ENCODE peak calls at places on chromosomes 1 and 21, in five cellular contexts. V is lower lobe of right lung, Q is breast epithelium, M is GM12865, U is pancreas. B is an unnamed sample.

GRCh38 chr1:26014179-26014578 is 7.4 kb upstream of the EXTL1 start:
- DNase-seq in M (no peak), Q (no peak), V (no peak), U (no peak), B (no peak)

GRCh38 chr1:224687465-224687864 is 71.3 kb downstream of the CNIH3 start:
- DNase-seq in Q (no peak), M (no peak), U (no peak), V (no peak), B (no peak)

GRCh38 chr21:29678616-29679015 is 261.2 kb downstream of the GRIK1 start:
- DNase-seq in V (no peak), M (no peak), U (no peak), Q (no peak), B (no peak)

GRCh38 chr21:36723371-36723881 is 24.5 kb downstream of the SIM2 start:
- DNase-seq in V (no peak), M (no peak), Q (peak; percentile 44), U (no peak), B (no peak)

GRCh38 chr1:109454497-109455133 is 11.7 kb upstream of the SYPL2 start:
- DNase-seq in V (no peak), U (no peak), M (no peak), Q (no peak), B (no peak)

GRCh38 chr1:93051961-93052360 is 27.1 kb upstream of the MTF2 start:
- DNase-seq in Q (no peak), V (no peak), U (no peak), M (no peak), B (no peak)

GRCh38 chr1:98107256-98107655 is 186.4 kb upstream of the DPYD start:
- DNase-seq in M (no peak), U (no peak), V (no peak), Q (no peak), B (no peak)

GRCh38 chr21:17462276-17462981 is 50.4 kb upstream of the CXADR start:
- DNase-seq in V (no peak), M (no peak), Q (no peak), U (peak; percentile 83), B (no peak)

GRCh38 chr1:85502625-85503083 is 37.7 kb upstream of the DDAH1 start:
- DNase-seq in V (no peak), U (peak; percentile 29), Q (no peak), M (peak; percentile 45), B (no peak)

GRCh38 chr1:1435911-1436633 is 582 bp downstream of the VWA1 start:
- DNase-seq in U (peak; percentile 80), M (no peak), Q (no peak), V (no peak), B (no peak)

GRCh38 chr21:20701235-20701634 is 297.0 kb upstream of the NCAM2 start:
- DNase-seq in U (no peak), Q (no peak), V (no peak), M (no peak), B (no peak)

GRCh38 chr1:179599623-179600249 is 8.1 kb downstream of the TDRD5 start:
- DNase-seq in Q (no peak), V (no peak), M (peak; percentile 21), U (no peak), B (no peak)

GRCh38 chr1:26758358-26758757 is 29.4 kb upstream of the PIGV start:
- DNase-seq in U (no peak), V (no peak), M (no peak), Q (no peak), B (no peak)

GRCh38 chr1:239008568-239008967 is 377.8 kb upstream of the CHRM3 start:
- DNase-seq in M (no peak), V (no peak), U (no peak), Q (no peak), B (no peak)

GRCh38 chr1:91900538-91900937 is 14.6 kb upstream of the TGFBR3 start:
- DNase-seq in M (no peak), Q (no peak), U (no peak), V (no peak), B (no peak)

GRCh38 chr1:18256318-18257235 is 149.0 kb downstream of the IGSF21 start:
- DNase-seq in V (peak; percentile 50), M (peak; percentile 42), U (peak; percentile 85), Q (peak; percentile 66), B (no peak)

GRCh38 chr21:43196789-43197188 is 28.0 kb downstream of the CRYAA start:
- DNase-seq in M (no peak), V (no peak), U (no peak), Q (peak; percentile 75), B (peak; percentile 79)

GRCh38 chr1:77300566-77300965 is 18.7 kb downstream of the AK5 start:
- DNase-seq in M (no peak), V (no peak), Q (no peak), U (no peak), B (no peak)

GRCh38 chr1:227805606-227806197 is 9.8 kb upstream of the PRSS38 start:
- DNase-seq in Q (no peak), U (no peak), M (no peak), V (no peak), B (no peak)

GRCh38 chr1:96236156-96236739 is 485.3 kb upstream of the PTBP2 start:
- DNase-seq in U (no peak), Q (no peak), V (no peak), M (peak; percentile 47), B (no peak)
- TF ChIP-seq CTCF in U (peak; percentile 30), Q (peak; percentile 69), V (peak; percentile 64), M (peak; percentile 28), B (peak; percentile 59)

DNA sequence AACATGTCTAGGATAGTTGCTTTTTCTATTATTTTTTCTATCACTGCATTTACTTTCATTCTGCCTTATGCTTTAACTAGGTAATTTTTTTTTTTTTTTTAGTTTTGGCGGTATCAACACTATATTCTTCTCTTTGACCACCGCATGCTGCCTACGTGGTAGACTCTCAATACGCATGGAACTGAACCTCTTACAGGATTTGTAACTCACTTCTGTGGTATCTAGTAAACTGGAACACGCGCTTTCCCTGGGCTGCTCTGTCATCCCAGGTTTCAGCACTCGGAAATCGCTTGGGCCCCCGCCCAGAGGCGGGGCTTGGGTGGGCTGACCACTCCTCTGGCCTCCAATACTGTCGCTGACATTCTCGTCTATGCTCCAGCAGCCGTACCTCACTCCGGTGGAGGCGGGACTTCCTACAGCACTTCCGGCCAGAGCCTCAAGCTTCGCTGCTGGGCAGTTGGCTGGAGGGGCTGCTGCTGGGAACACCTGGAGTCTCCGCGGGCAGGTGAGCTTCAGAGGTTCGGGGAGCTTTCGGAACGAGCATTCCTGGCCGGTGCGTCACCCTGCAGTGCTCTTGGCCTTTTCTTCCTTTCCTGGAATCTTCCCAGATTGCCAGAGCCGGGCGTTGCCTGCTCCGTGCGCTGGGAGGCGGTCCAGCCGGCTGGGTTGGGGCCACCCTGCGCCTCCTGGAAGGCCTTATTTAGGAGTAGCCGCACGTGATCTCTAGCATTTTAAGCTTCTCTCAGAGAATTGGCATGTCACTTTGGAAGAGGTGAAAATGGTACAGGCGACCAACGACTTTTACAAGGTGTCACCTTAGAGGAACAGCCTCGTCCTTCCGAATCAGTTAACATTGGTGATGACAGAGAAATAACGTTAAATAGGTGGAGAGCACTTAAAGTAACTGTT is at the start of gene TBCE:
- DNase-seq in Q (peak; percentile 93), M (peak; percentile 96), U (peak; percentile 98), V (peak; percentile 99), B (peak; percentile 96)
- TF ChIP-seq CTCF in Q (no peak), M (no peak), U (no peak), V (peak; percentile 12), B (no peak)

DNA sequence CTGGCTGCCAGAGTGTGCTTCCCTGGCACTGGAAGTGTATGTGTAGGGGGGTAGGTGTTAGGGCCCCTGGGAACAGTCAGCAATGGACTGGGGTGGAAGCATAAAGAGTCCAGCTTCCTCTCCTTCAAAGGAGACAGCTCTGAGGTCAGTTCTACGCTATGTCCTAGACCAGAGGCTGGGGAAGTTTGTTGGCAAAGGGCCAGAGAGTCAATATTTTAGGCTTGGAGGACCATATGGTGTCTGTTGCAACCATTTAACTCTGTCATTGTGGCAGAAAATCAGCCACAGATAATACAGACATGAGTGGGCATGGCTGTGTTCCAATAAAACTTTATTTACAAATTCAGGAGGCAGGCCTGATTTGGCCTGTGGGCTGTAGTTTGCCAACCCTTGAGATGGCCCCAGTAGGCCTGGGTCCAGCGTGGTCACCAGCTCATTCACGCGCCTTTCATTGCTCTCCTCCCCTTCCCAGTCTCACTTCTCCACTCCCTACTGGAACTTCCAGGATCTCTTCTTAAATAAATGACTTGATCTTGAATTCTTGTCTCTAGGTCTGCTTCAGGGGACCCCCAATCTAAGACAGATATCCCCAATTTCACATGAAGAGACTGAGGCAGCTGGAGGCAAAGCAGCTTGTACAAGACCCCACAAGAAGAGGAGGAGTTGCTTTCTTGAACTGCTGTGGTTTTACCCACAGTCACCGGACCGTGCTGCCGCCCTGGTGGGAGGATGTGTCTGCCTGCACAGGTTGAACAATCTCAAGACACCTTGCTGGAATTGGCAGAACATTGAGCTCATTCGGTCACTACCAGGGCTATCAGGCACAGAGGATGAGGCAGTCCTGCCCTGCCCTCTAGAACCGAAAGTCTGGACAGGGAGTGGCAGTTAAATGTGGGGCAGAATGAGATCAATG is 162.4 kb upstream of the POU3F1 start:
- DNase-seq in U (no peak), M (peak; percentile 63), V (no peak), Q (no peak), B (no peak)
- TF ChIP-seq CTCF in U (no peak), M (no peak), V (no peak), Q (no peak), B (no peak)

DNA sequence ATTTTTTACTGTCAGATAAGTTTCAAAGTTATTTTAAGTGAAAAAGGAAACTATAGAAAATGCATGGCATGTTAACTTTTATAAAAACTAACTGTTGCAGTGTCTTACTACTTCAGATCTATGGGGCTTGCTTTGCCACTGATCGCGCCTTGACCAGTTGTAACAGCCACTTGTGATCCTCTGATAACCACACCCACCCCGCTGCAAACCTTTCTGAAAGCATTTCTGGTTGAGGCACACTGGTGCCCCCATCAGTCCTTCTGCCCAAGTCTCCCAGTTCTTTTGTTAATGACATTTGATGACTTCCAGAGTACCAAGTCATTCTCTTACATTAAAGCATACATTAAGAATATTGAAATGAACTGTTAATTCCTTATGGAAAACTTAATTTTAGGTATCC is 64.9 kb downstream of the PRDM2 start:
- DNase-seq in Q (no peak), U (no peak), M (peak; percentile 42), V (no peak), B (peak; percentile 34)
- TF ChIP-seq CTCF in Q (no peak), U (no peak), M (no peak), V (no peak), B (no peak)

GRCh38 chr21:31623664-31624063 is 35.8 kb upstream of the SOD1 start:
- DNase-seq in Q (no peak), V (no peak), U (no peak), M (peak; percentile 24), B (no peak)
- TF ChIP-seq CTCF in Q (no peak), V (no peak), U (no peak), M (peak; percentile 12), B (no peak)

GRCh38 chr1:9448132-9449105 is 90.8 kb upstream of the SLC25A33 start:
- DNase-seq in M (no peak), V (no peak), U (no peak), Q (no peak), B (no peak)
- TF ChIP-seq CTCF in M (no peak), V (no peak), U (no peak), Q (no peak), B (no peak)

DNA sequence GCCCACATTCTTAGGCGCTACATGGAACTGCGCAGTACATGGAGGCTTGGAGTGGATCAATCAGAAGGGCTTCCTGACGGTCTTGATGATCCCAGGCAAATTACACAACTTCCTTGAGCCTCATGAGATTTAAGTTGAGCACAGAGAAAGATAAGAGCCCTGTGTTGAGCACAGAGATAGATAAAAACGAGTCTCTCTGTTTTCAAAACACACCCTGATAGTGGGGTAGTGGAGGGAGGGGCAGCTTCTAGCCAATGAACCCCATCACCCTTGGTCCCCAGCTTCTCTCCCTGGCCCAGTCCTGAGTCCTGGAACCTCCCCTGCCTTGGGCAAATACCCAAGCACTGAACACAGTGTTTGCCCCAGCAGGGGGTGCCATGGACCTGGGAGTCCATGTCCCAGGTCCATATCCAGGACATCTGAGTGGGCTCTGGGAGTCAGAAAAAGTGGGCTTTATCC is 9.1 kb downstream of the POU3F1 start:
- DNase-seq in V (no peak), M (no peak), Q (no peak), U (no peak), B (no peak)
- TF ChIP-seq CTCF in V (peak; percentile 23), M (peak; percentile 15), Q (no peak), U (no peak), B (no peak)